ENCODE peak calls at places on chromosome 13, in four cellular contexts. D is CD4-positive, CD25-positive, alpha-beta regulatory T cell; Z is T-helper 22 cell; A is neural crest cell. P is an unnamed sample.

GRCh38 chr13:73366241-73366640 is 307.4 kb downstream of the KLF5 start:
- DNase-seq in Z (no peak), A (no peak), D (no peak), P (no peak)

GRCh38 chr13:25300861-25301346 is 521 bp upstream of the NUP58 start:
- DNase-seq in D (peak; percentile 6), A (no peak), Z (no peak), P (no peak)

GRCh38 chr13:41019578-41020347 is 647 bp upstream of the ELF1 start:
- DNase-seq in D (no peak), A (no peak), Z (no peak), P (no peak)

GRCh38 chr13:31050486-31051400 is 111.0 kb downstream of the HSPH1 start:
- DNase-seq in A (no peak), D (no peak), Z (no peak), P (no peak)

GRCh38 chr13:39037410-39037879 is 444 bp downstream of the PROSER1 start:
- DNase-seq in Z (no peak), D (no peak), A (no peak), P (no peak)

GRCh38 chr13:75628811-75629210 is 7.3 kb upstream of the LMO7 start:
- DNase-seq in Z (no peak), A (no peak), D (no peak), P (no peak)

GRCh38 chr13:110407531-110407930 is 100.4 kb downstream of the COL4A2 start:
- DNase-seq in Z (no peak), D (no peak), A (no peak), P (no peak)

GRCh38 chr13:30334663-30335386 is 27.5 kb upstream of the KATNAL1 start:
- DNase-seq in A (peak; percentile 43), Z (no peak), D (peak; percentile 65), P (peak; percentile 50)

GRCh38 chr13:103140001-103140671 is 73.9 kb upstream of the SLC10A2 start:
- DNase-seq in D (no peak), A (no peak), Z (no peak), P (no peak)

GRCh38 chr13:108033800-108034707 is 181.3 kb downstream of the LIG4 start:
- DNase-seq in Z (no peak), D (no peak), A (no peak), P (no peak)

P was measured in activated CD8-positive, alpha-beta T cell treated with anti-CD3 and anti-CD28 coated beads, Interleukin-2, amount 10 ng/mL, durations not matched to agents 7 days and 5 days.